ENCODE peak calls at places on chromosomes 5 and 9, in four cellular contexts. K is K562, I is HL-60, W is GM12878. F is an unnamed sample.

GRCh38 chr5:137466888-137467287 is 32.2 kb downstream of the SPOCK1 start:
- DNase-seq in K (no peak), I (no peak), W (no peak), F (no peak)

GRCh38 chr9:88578486-88579362 is 43.7 kb downstream of the NXNL2 start:
- DNase-seq in K (peak), I (peak), W (peak), F (peak)

GRCh38 chr5:26568316-26568715 is 470.1 kb downstream of the CDH9 start:
- DNase-seq in K (no peak), I (no peak), W (no peak), F (no peak)

GRCh38 chr5:113171520-113171919 is 194.9 kb downstream of the DCP2 start:
- DNase-seq in K (no peak), I (no peak), W (no peak), F (no peak)

GRCh38 chr9:38387751-38388150 is 4.8 kb upstream of the ALDH1B1 start:
- DNase-seq in K (no peak), I (no peak), W (no peak), F (no peak)

GRCh38 chr5:164289526-164289925 is 784.1 kb downstream of the MAT2B start:
- DNase-seq in K (no peak), I (no peak), W (no peak), F (no peak)

GRCh38 chr5:2797981-2798380 is 46.5 kb upstream of the IRX2 start:
- DNase-seq in K (no peak), I (no peak), W (no peak), F (no peak)

GRCh38 chr5:57445715-57446037 is 36.9 kb downstream of the ACTBL2 start:
- DNase-seq in K (no peak), I (no peak), W (no peak), F (no peak)

GRCh38 chr5:154797762-154798161 is 42.6 kb downstream of the LARP1 start:
- DNase-seq in K (no peak), I (no peak), W (no peak), F (no peak)

GRCh38 chr9:85118990-85119755 is 449.6 kb downstream of the NTRK2 start:
- DNase-seq in K (no peak), I (no peak), W (no peak), F (no peak)

GRCh38 chr5:42467981-42468524 is 44.8 kb downstream of the GHR start:
- DNase-seq in K (no peak), I (no peak), W (no peak), F (no peak)

GRCh38 chr9:89435315-89435823 is 62.5 kb downstream of the SEMA4D start:
- DNase-seq in K (no peak), I (no peak), W (no peak), F (no peak)

GRCh38 chr9:91847576-91847975 is 102.5 kb downstream of the ROR2 start:
- DNase-seq in K (no peak), I (no peak), W (no peak), F (no peak)

GRCh38 chr5:14114615-14115251 is 28.4 kb upstream of the TRIO start:
- DNase-seq in K (no peak), I (no peak), W (no peak), F (no peak)

GRCh38 chr9:132769895-132770774 is 99.9 kb downstream of the GTF3C4 start:
- DNase-seq in K (no peak), I (peak), W (peak), F (peak)

DNA sequence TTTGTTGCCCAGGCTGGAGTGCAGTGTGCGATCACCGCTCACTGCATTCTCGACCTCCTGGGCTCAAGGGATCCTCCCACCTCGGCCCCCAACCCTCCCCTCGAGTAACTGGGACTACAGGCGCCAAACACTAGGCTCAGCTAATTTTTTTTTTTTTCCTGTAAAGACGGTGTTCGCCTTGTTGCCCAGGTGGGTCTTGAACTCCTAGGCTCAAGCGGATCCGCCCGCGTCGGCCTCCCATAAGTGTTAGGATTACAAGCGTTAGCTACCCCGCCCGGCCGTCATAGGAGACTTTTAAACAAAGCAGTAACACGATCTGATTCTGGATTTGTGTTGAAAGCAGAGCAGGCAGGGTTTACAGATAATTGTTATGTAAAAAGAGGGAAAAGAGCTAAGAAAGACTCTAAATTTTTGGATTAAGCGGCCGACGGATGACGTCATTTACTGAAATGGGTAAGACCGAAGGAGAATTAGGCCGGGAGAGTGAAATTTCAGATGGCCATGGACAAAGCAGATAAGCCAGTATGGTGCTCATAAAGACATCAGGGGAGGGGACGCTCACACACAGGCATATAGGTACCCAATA is 669 bp downstream of the TSTD2 start:
- DNase-seq in K (no peak), I (no peak), W (no peak), F (no peak)
- TF ChIP-seq SPI1 in K (no peak), I (no peak), W (no peak), F (no peak)

GRCh38 chr5:144203750-144204596 is 33.3 kb downstream of the KCTD16 start:
- DNase-seq in K (peak), I (peak), W (no peak), F (peak)
- TF ChIP-seq SPI1 in K (no peak), I (no peak), W (no peak), F (no peak)

GRCh38 chr5:116844015-116844414 is 269.4 kb upstream of the SEMA6A start:
- DNase-seq in K (no peak), I (no peak), W (no peak), F (no peak)
- TF ChIP-seq SPI1 in K (no peak), I (no peak), W (no peak), F (no peak)

GRCh38 chr5:78706825-78707224 is 58.3 kb upstream of the LHFPL2 start:
- DNase-seq in K (no peak), I (no peak), W (no peak), F (no peak)
- TF ChIP-seq SPI1 in K (no peak), I (no peak), W (no peak), F (no peak)